ENCODE peak calls at places on chromosomes 3 and 15, in seven cellular contexts. K is OCI-LY7, X is HCT116, H is cardiac fibroblast, Y is psoas muscle, V is GM23338, F is breast epithelium. Z is an unnamed sample.

GRCh38 chr15:48861813-48862431 is 16.0 kb upstream of the EID1 start:
- DNase-seq in K (peak), X (peak), H (peak), Y (no peak), V (peak), F (no peak), Z (no peak)

GRCh38 chr3:37531071-37531720 is 330.5 kb upstream of the CTDSPL start:
- DNase-seq in K (no peak), X (no peak), H (no peak), Y (no peak), V (no peak), F (no peak), Z (no peak)

GRCh38 chr3:36868614-36869436 is 76.0 kb downstream of the TRANK1 start:
- DNase-seq in K (peak), X (peak), H (peak), Y (no peak), V (peak), F (no peak), Z (no peak)

GRCh38 chr3:130488288-130488687 is 28.7 kb upstream of the COL6A6 start:
- DNase-seq in K (no peak), X (no peak), H (peak), Y (no peak), V (no peak), F (no peak), Z (no peak)

GRCh38 chr3:156483426-156483825 is 71.5 kb downstream of the SSR3 start:
- DNase-seq in K (peak), X (peak), H (peak), Y (no peak), V (no peak), F (no peak), Z (peak)

GRCh38 chr3:182948305-182948704 is 32.0 kb downstream of the DCUN1D1 start:
- DNase-seq in K (no peak), X (no peak), H (no peak), Y (no peak), V (no peak), F (no peak), Z (no peak)

GRCh38 chr3:147407495-147408179 is 1.3 kb upstream of the ZIC4 start:
- DNase-seq in K (no peak), X (no peak), H (no peak), Y (no peak), V (peak), F (no peak), Z (no peak)

GRCh38 chr3:109731639-109732473 is 394.5 kb upstream of the DPPA4 start:
- DNase-seq in K (peak), X (peak), H (peak), Y (no peak), V (peak), F (no peak), Z (no peak)

GRCh38 chr3:130963878-130964277 is 62.7 kb downstream of the ASTE1 start:
- DNase-seq in K (no peak), X (peak), H (peak), Y (no peak), V (peak), F (no peak), Z (no peak)

GRCh38 chr3:97910931-97911351 is 61.3 kb downstream of the RIOX2 start:
- DNase-seq in K (peak), X (no peak), H (no peak), Y (no peak), V (no peak), F (no peak), Z (no peak)

GRCh38 chr3:55662683-55663082 is 175.6 kb upstream of the WNT5A start:
- DNase-seq in K (no peak), X (no peak), H (no peak), Y (no peak), V (no peak), F (no peak), Z (no peak)

GRCh38 chr3:22685598-22685997 is 517.5 kb upstream of the UBE2E2 start:
- DNase-seq in K (no peak), X (no peak), H (no peak), Y (no peak), V (peak), F (no peak), Z (no peak)

GRCh38 chr3:48273594-48274211 is 32.8 kb downstream of the ZNF589 start:
- DNase-seq in K (peak), X (peak), H (peak), Y (no peak), V (peak), F (no peak), Z (peak)

GRCh38 chr3:41920406-41920970 is 41.4 kb downstream of the ULK4 start:
- DNase-seq in K (no peak), X (no peak), H (no peak), Y (no peak), V (no peak), F (no peak), Z (no peak)

GRCh38 chr3:173553635-173554280 is 156.2 kb downstream of the NLGN1 start:
- DNase-seq in K (peak), X (peak), H (peak), Y (no peak), V (peak), F (no peak), Z (no peak)

GRCh38 chr3:115347737-115348136 is 200.6 kb upstream of the ZBTB20 start:
- DNase-seq in K (no peak), X (no peak), H (peak), Y (no peak), V (peak), F (no peak), Z (no peak)

GRCh38 chr15:38525489-38525888 is 39.1 kb downstream of the RASGRP1 start:
- DNase-seq in K (no peak), X (no peak), H (no peak), Y (no peak), V (no peak), F (no peak), Z (no peak)

GRCh38 chr3:163058190-163058854 is 1561.7 kb downstream of the OTOL1 start:
- DNase-seq in K (no peak), X (no peak), H (peak), Y (no peak), V (no peak), F (no peak), Z (no peak)

GRCh38 chr3:171557173-171557572 is 97.0 kb upstream of the TNIK start:
- DNase-seq in K (no peak), X (no peak), H (no peak), Y (no peak), V (no peak), F (no peak), Z (no peak)

GRCh38 chr3:129081503-129081902 is 20.9 kb downstream of the GP9 start:
- DNase-seq in K (no peak), X (no peak), H (no peak), Y (no peak), V (no peak), F (no peak), Z (no peak)

GRCh38 chr3:32335365-32336122 is 56.1 kb upstream of the CMTM7 start:
- DNase-seq in K (no peak), X (no peak), H (no peak), Y (no peak), V (no peak), F (no peak), Z (no peak)

GRCh38 chr3:36196058-36196457 is 184.2 kb upstream of the STAC start:
- DNase-seq in K (no peak), X (no peak), H (no peak), Y (no peak), V (no peak), F (no peak), Z (no peak)

GRCh38 chr3:4814302-4814903 is 164.8 kb upstream of the BHLHE40 start:
- DNase-seq in K (no peak), X (no peak), H (no peak), Y (peak), V (no peak), F (no peak), Z (no peak)

GRCh38 chr15:88833688-88834087 is 30.5 kb downstream of the ACAN start:
- DNase-seq in K (no peak), X (no peak), H (no peak), Y (no peak), V (no peak), F (no peak), Z (no peak)

GRCh38 chr3:187735837-187736236 is 9.4 kb downstream of the BCL6 start:
- DNase-seq in K (no peak), X (no peak), H (no peak), Y (no peak), V (no peak), F (no peak), Z (no peak)

GRCh38 chr3:43691120-43692002 is 623 bp downstream of the ABHD5 start:
- DNase-seq in K (peak), X (peak), H (peak), Y (peak), V (peak), F (peak), Z (peak)

DNA sequence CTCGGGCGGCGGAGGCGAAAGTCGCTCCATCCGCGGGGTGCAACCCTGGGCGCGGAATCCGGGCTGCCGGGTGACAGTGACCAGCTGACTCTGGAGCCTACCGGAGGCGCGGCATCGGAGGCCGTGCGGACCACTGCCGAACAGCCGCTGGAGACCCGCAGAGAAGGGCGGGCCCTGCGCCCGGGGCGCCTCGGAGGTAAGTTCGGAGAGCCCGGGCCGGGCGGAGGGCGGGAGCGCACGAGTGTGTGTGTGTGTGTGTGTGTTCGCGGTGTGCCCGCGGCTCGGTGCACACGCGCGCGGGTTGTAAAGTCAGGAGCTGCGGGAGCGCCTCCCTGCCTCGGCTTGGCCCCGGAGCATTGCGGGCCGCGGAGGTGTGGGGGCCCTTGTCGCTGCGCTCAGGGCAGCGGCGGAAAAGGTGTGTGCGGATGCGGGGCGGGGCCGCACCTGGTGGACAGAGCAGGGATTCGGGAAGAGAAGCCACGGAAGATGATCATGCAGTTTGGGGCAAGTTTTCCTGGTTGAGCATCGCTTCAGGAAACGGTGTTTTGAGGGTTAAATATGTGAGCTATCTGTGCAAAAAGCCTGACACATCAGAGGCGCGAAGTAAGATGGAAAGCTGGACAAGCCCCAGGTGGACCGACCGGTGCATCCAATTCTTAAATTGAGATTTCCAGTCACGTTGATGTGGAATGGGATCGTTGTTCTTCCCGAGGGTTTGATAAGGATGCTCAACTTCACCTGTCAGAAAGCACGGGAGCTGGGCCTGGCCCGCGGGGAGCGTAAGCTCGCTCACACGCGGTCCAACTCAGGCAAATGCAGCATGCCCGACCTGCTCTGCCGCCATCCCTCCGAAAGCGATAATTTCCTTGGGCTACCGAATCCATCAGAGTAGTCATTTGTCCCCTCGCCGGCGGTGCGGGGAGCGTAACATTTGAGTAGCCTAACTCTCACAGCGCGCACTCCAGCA is 492 bp downstream of the MINAR1 start:
- DNase-seq in K (no peak), X (no peak), H (peak), Y (no peak), V (peak), F (no peak), Z (no peak)
- TF ChIP-seq CTCF in K (no peak), X (no peak), H (no peak), Y (no peak), V (no peak), F (no peak), Z (no peak)

GRCh38 chr15:33766329-33766728 is 202.0 kb upstream of the CHRM5 start:
- DNase-seq in K (no peak), X (no peak), H (no peak), Y (no peak), V (no peak), F (no peak), Z (no peak)
- TF ChIP-seq CTCF in K (peak), X (peak), H (no peak), Y (no peak), V (peak), F (no peak), Z (no peak)

GRCh38 chr15:40564591-40565332 is at the start of gene CCDC32:
- DNase-seq in K (peak), X (peak), H (peak), Y (peak), V (peak), F (peak), Z (peak)

GRCh38 chr15:40569139-40569953 is at the start of gene RPUSD2:
- DNase-seq in K (peak), X (peak), H (peak), Y (peak), V (peak), F (peak), Z (peak)

GRCh38 chr15:40562691-40563090 is 2.2 kb downstream of the CCDC32 start:
- DNase-seq in K (no peak), X (no peak), H (peak), Y (no peak), V (no peak), F (no peak), Z (no peak)

GRCh38 chr15:40565333-40566238 is 744 bp upstream of the CCDC32 start:
- DNase-seq in K (peak), X (no peak), H (no peak), Y (no peak), V (no peak), F (no peak), Z (no peak)

DNA sequence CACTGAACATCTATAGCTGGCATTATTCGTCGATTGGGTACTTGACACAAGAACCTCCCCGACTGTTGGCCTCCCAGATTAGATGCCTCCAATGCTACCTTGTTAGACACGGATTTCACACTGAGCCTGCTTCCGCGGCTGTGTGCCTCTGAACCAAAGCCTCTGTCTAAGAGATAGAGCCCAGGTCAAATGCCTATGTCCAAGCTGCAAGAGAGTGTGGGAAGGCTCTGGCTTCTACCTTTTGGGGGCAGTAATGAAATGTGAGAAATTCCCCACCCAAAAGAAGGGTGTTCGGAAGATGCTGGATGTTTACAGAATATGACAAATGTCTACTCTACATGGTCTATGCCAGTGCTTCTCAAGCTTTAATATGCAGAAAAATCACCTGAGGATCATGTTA is 2.0 kb upstream of the RPUSD2 start:
- DNase-seq in K (peak), X (peak), H (peak), Y (no peak), V (peak), F (no peak), Z (no peak)
- TF ChIP-seq CTCF in K (peak), X (peak), H (peak), Y (no peak), V (peak), F (no peak), Z (no peak)

DNA sequence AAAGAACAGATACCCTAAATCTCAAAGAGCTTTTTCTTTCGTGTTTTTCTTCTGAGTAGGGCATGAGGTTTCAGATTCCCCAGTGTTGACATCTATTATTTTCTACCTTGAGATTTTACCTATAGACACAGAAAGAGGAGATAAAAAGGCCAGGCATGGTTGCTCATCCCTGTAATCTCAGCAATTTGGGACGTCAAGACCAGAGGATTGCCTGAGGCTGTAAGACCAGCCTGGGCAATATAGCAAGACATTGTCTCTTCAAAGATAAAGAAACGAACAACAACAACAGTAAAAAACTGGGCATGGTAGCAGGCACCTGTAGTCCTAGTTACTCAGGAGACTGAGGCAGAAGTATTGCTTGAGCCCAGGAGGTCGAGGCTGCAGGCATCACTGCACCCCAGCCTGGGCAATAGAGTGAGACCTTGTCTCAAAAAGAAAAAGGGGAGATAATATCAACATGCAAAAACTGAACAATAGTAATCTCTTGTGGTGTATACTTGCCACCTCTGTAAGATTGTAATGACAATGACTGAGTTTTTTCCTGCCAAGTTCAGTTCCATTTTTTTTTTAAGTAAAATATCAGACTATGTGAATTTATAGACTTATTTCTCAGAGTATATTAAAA is 71.3 kb downstream of the MBNL1 start:
- DNase-seq in K (no peak), X (no peak), H (no peak), Y (peak), V (no peak), F (no peak), Z (no peak)
- TF ChIP-seq CTCF in K (no peak), X (no peak), H (no peak), Y (no peak), V (no peak), F (no peak), Z (no peak)

GRCh38 chr3:57826286-57826951 is 70.3 kb downstream of the SLMAP start:
- DNase-seq in K (no peak), X (no peak), H (peak), Y (no peak), V (no peak), F (no peak), Z (no peak)
- TF ChIP-seq CTCF in K (peak), X (peak), H (peak), Y (peak), V (no peak), F (no peak), Z (no peak)

GRCh38 chr3:2921903-2922302 is 188.3 kb downstream of the IL5RA start:
- DNase-seq in K (peak), X (no peak), H (peak), Y (no peak), V (peak), F (no peak), Z (no peak)
- TF ChIP-seq CTCF in K (peak), X (peak), H (no peak), Y (peak), V (peak), F (no peak), Z (no peak)

GRCh38 chr3:154954750-154955149 is 125.4 kb upstream of the MME start:
- DNase-seq in K (peak), X (peak), H (peak), Y (no peak), V (peak), F (no peak), Z (peak)
- TF ChIP-seq CTCF in K (peak), X (peak), H (peak), Y (peak), V (peak), F (no peak), Z (no peak)

GRCh38 chr3:194984624-194985023 is 286.3 kb downstream of the XXYLT1 start:
- DNase-seq in K (no peak), X (no peak), H (no peak), Y (no peak), V (no peak), F (no peak), Z (peak)

GRCh38 chr3:194986208-194987043 is 284.5 kb downstream of the XXYLT1 start:
- DNase-seq in K (no peak), X (no peak), H (no peak), Y (no peak), V (no peak), F (no peak), Z (peak)

GRCh38 chr3:194983620-194984019 is 287.3 kb downstream of the XXYLT1 start:
- DNase-seq in K (no peak), X (no peak), H (no peak), Y (no peak), V (no peak), F (no peak), Z (no peak)

GRCh38 chr3:194984026-194984425 is 286.9 kb downstream of the XXYLT1 start:
- DNase-seq in K (no peak), X (no peak), H (no peak), Y (no peak), V (no peak), F (no peak), Z (no peak)

DNA sequence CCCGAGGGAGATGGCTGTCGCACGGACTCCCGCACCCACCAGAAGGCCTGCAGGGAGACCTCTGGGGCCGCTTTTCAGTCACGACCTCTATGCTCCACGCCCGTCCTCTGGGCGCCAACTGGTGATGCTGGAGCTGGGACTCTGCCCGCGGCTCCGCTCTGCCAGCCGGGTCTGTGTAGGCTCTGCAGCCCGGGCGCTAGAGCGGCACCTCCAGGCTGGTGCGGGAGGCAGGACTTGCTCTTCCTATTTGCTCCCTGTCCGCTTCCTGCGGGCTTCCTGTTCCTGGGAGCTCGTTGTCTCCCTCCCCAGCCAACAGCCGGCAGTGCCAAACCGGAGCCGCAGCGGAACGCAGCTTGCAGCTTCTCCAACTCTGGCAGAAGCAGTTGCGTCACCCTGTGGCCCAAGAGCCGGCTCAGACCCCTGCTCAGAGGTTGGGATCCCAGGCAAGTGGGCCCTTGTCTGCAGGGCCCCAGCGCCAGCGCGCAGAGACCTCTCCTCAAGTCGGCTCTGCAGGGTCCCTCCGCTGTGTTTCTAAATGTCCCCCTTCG is 285.9 kb downstream of the XXYLT1 start:
- DNase-seq in K (no peak), X (peak), H (peak), Y (peak), V (peak), F (peak), Z (peak)
- TF ChIP-seq CTCF in K (no peak), X (peak), H (peak), Y (peak), V (peak), F (no peak), Z (peak)

DNA sequence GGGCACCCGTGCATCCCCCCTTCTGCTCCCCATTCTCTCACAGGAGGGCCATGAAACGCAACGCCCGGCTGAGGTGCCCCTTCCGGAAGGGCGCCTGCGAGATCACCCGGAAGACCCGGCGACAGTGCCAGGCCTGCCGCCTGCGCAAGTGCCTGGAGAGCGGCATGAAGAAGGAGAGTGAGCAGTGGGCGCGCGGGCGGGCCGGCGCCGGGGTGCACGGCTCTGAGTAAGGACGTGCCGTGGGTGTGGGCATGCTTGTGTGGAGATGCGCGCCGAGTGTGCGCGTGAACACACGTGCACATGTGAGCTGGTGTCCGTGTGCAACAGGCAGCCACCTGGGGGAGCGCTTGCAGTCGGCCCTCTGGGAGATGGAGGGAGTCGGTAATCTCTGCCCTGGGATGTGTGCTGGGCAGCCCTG is 28.1 kb downstream of the NR1I2 start:
- DNase-seq in K (no peak), X (no peak), H (peak), Y (no peak), V (peak), F (no peak), Z (peak)
- TF ChIP-seq CTCF in K (peak), X (no peak), H (peak), Y (no peak), V (peak), F (no peak), Z (no peak)

Z was measured in mucosa of descending colon.